ENCODE peak calls at places on chromosomes 16 and 17, in five cellular contexts. W is NCI-H2081; S is nucleus accumbens; L is stimulated activated CD4-positive, alpha-beta T cell treated with anti-CD3 and anti-CD28 coated beads, Interleukin-2, amount 100 ng/mL, for 48 hours; R is lung. V is an unnamed sample.

GRCh38 chr17:199806-200603 is 18.6 kb upstream of the DOC2B start:
- DNase-seq in W (no peak), S (no peak), L (no peak), R (no peak), V (no peak)

GRCh38 chr17:73770849-73771229 is 126.6 kb upstream of the SDK2 start:
- DNase-seq in W (no peak), S (no peak), L (no peak), R (no peak), V (no peak)

GRCh38 chr17:30996481-30996880 is 25.6 kb downstream of the RNF135 start:
- DNase-seq in W (no peak), S (no peak), L (no peak), R (no peak), V (no peak)

GRCh38 chr17:7745748-7746470 is 28.4 kb downstream of the DNAH2 start:
- DNase-seq in W (no peak), S (no peak), L (no peak), R (peak), V (no peak)

GRCh38 chr16:85709766-85710423 is 21.1 kb upstream of the GINS2 start:
- DNase-seq in W (peak), S (no peak), L (no peak), R (no peak), V (peak)

GRCh38 chr17:34452769-34453168 is 89.7 kb upstream of the CCL1 start:
- DNase-seq in W (no peak), S (no peak), L (no peak), R (no peak), V (no peak)

GRCh38 chr17:40366076-40366860 is 1.7 kb upstream of the GJD3 start:
- DNase-seq in W (no peak), S (no peak), L (no peak), R (no peak), V (no peak)

GRCh38 chr17:17751996-17752821 is 71.0 kb downstream of the RAI1 start:
- DNase-seq in W (peak), S (peak), L (peak), R (peak), V (peak)

GRCh38 chr16:72198021-72198420 is 26.1 kb upstream of the PMFBP1 start:
- DNase-seq in W (peak), S (peak), L (no peak), R (no peak), V (peak)

GRCh38 chr17:27281438-27281837 is 12.5 kb upstream of the WSB1 start:
- DNase-seq in W (no peak), S (no peak), L (no peak), R (no peak), V (no peak)

GRCh38 chr17:4893272-4893671 is 6.1 kb upstream of the C17orf107 start:
- DNase-seq in W (no peak), S (no peak), L (no peak), R (no peak), V (no peak)